ENCODE peak calls at places on chromosomes 2 and 18, in five cellular contexts. B is fibroblast of lung; U is GM12878; D is chondrocyte; C is activated CD8-positive, alpha-beta T cell treated with anti-CD3 and anti-CD28 coated beads for 36 hours. P is an unnamed sample.

GRCh38 chr2:40400336-40400953 is 51.4 kb downstream of the SLC8A1 start:
- DNase-seq in B (peak), U (no peak), D (no peak), C (no peak), P (no peak)

GRCh38 chr2:236748385-236748784 is 178.8 kb downstream of the ACKR3 start:
- DNase-seq in B (no peak), U (no peak), D (no peak), C (no peak), P (no peak)

GRCh38 chr2:207635468-207636200 is 10.4 kb upstream of the METTL21A start:
- DNase-seq in B (peak), U (no peak), D (no peak), C (no peak), P (peak)

GRCh38 chr2:196230051-196230450 is 58.7 kb upstream of the STK17B start:
- DNase-seq in B (no peak), U (no peak), D (no peak), C (peak), P (no peak)

GRCh38 chr2:46119453-46119852 is 177.8 kb upstream of the EPAS1 start:
- DNase-seq in B (peak), U (no peak), D (no peak), C (no peak), P (peak)

GRCh38 chr2:8089596-8089995 is 592.3 kb upstream of the ID2 start:
- DNase-seq in B (peak), U (no peak), D (no peak), C (no peak), P (peak)

GRCh38 chr2:150388289-150388625 is 99.2 kb downstream of the RND3 start:
- DNase-seq in B (peak), U (no peak), D (no peak), C (no peak), P (no peak)

GRCh38 chr2:26940001-26940400 is 30.4 kb upstream of the MAPRE3 start:
- DNase-seq in B (no peak), U (no peak), D (no peak), C (no peak), P (no peak)

GRCh38 chr2:120982598-120982997 is 246.9 kb downstream of the GLI2 start:
- DNase-seq in B (no peak), U (no peak), D (peak), C (no peak), P (no peak)

GRCh38 chr2:178796079-178796677 is 11.0 kb downstream of the TTN start:
- DNase-seq in B (peak), U (no peak), D (no peak), C (no peak), P (peak)

GRCh38 chr18:57559311-57559710 is 27.2 kb downstream of the FECH start:
- DNase-seq in B (no peak), U (no peak), D (no peak), C (no peak), P (no peak)

GRCh38 chr18:74139888-74140287 is 7.7 kb downstream of the FBXO15 start:
- DNase-seq in B (peak), U (no peak), D (no peak), C (peak), P (peak)

GRCh38 chr2:207839575-207839974 is 69.9 kb upstream of the FZD5 start:
- DNase-seq in B (no peak), U (no peak), D (no peak), C (no peak), P (no peak)

GRCh38 chr2:140643761-140644187 is 1487.0 kb downstream of the LRP1B start:
- DNase-seq in B (peak), U (no peak), D (no peak), C (no peak), P (no peak)